ENCODE peak calls at places on chromosomes 5 and 9, in four cellular contexts. F is IMR-90, K is endothelial cell of umbilical vein, R is K562. C is an unnamed sample.

GRCh38 chr5:9716838-9717281 is 86.7 kb upstream of the TAS2R1 start:
- DNase-seq in F (peak; percentile 96), R (no peak), K (no peak), C (no peak)

GRCh38 chr9:86281577-86282076 is 711 bp downstream of the ISCA1 start:
- DNase-seq in F (no peak), K (no peak), R (no peak), C (no peak)

GRCh38 chr9:98009437-98009836 is 26.3 kb downstream of the ANP32B start:
- DNase-seq in R (no peak), K (no peak), F (no peak), C (no peak)

GRCh38 chr5:39376293-39376714 is 12.0 kb upstream of the C9 start:
- DNase-seq in R (peak; percentile 69), F (peak; percentile 48), K (peak; percentile 72), C (no peak)

GRCh38 chr5:56139978-56140562 is 93.1 kb downstream of the ANKRD55 start:
- DNase-seq in R (no peak), F (no peak), K (peak; percentile 90), C (no peak)

GRCh38 chr9:117076571-117077300 is 338.1 kb downstream of the ASTN2 start:
- DNase-seq in F (no peak), K (no peak), R (no peak), C (no peak)

GRCh38 chr9:108161520-108161919 is 672.0 kb upstream of the KLF4 start:
- DNase-seq in R (no peak), F (no peak), K (no peak), C (no peak)

GRCh38 chr9:71683598-71684235 is 84.6 kb downstream of the CEMIP2 start:
- DNase-seq in K (no peak), R (no peak), F (peak; percentile 61), C (peak; percentile 56)

GRCh38 chr5:76270214-76270613 is 132.9 kb upstream of the IQGAP2 start:
- DNase-seq in K (no peak), F (peak; percentile 4), R (no peak), C (no peak)

GRCh38 chr5:77376624-77377023 is 115.5 kb downstream of the WDR41 start:
- DNase-seq in K (no peak), F (no peak), R (no peak), C (no peak)

GRCh38 chr5:103258957-103259704 is 568 bp downstream of the MACIR start:
- DNase-seq in R (peak; percentile 71), F (peak; percentile 19), K (peak; percentile 66), C (no peak)

GRCh38 chr5:119694284-119694683 is 64.9 kb downstream of the FAM170A start:
- DNase-seq in F (no peak), K (no peak), R (no peak), C (no peak)

GRCh38 chr5:15844253-15844652 is 335.3 kb downstream of the MARCHF11 start:
- DNase-seq in K (no peak), R (no peak), F (no peak), C (no peak)

GRCh38 chr5:34016750-34017149 is 8.9 kb upstream of the AMACR start:
- DNase-seq in R (no peak), K (no peak), F (no peak), C (no peak)

GRCh38 chr9:110027624-110028023 is 180.3 kb downstream of the C9orf152 start:
- DNase-seq in K (peak; percentile 94), R (no peak), F (peak; percentile 78), C (no peak)

GRCh38 chr5:150578781-150579461 is 61.5 kb upstream of the SYNPO start:
- DNase-seq in K (no peak), R (no peak), F (no peak), C (no peak)

GRCh38 chr5:102090770-102091169 is 205.3 kb downstream of the SLCO4C1 start:
- DNase-seq in K (no peak), F (no peak), R (peak; percentile 4), C (no peak)

GRCh38 chr9:134428559-134428958 is 102.3 kb downstream of the RXRA start:
- DNase-seq in R (no peak), F (no peak), K (no peak), C (no peak)

GRCh38 chr9:131045300-131046092 is 36.5 kb downstream of the LAMC3 start:
- DNase-seq in K (peak; percentile 21), F (no peak), R (peak; percentile 92), C (no peak)

GRCh38 chr5:124824637-124825158 is 78.3 kb upstream of the ZNF608 start:
- DNase-seq in F (peak; percentile 85), R (no peak), K (peak; percentile 87), C (no peak)

GRCh38 chr9:16509946-16510504 is 360.4 kb downstream of the BNC2 start:
- DNase-seq in R (no peak), K (peak; percentile 86), F (peak; percentile 81), C (no peak)

DNA sequence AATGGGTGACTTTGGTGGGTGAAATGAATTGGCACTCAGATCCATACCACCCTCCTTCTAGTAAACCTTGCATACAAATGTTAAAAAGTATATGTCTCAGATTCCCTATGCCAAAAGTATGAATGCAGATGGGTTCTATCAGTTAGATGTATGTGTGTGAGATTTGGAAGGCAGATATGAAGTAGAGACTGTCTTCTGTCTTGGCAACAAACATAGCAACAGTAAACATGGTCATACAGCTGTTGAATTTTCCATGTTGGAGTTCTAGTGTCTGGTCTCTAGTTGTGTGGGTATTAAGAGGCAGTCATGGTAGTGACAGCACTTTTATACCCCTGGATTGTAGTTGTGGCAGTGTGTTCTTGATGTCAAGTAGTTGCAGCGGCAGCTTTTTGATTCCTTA is 125.6 kb upstream of the PITX1 start:
- DNase-seq in F (no peak), K (no peak), R (no peak), C (no peak)
- H3K9me1 ChIP-seq in F (no peaks in the 10 kb centered on the region), K (no peaks in the 10 kb centered on the region), R (no peaks in the 10 kb centered on the region), C (no peaks in the 10 kb centered on the region)

DNA sequence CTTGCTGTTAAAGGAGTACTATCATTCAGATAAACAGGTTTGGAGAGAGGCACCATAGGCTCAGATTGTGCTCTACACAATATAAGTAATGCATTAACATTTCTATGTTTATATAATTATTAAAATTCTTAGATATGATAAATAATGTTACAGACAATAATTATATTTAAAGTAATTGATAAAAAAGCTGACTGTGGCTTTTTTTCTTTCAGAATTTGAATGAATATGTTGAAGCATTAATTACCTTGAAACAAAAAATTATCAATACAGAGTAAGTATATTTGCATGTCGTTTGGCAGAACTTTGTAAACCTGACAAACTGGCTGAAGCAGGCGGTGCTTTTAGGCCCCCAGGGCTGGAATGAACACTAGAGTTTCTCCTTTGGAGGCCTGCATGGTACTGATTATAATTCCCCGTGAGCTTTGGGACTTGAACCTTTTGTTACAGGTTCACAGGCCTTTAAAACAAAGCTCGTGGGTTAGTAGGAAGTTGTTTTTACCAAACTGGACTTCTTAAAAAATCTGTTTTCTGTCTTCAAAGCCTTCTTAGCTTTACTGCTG is 13.8 kb downstream of the ICE1 start:
- DNase-seq in F (no peak), R (no peak), K (no peak), C (no peak)
- H3K4me2 ChIP-seq in F (no peak overlapping the region), R (no peak overlapping the region), K (no peak overlapping the region), C (no peak overlapping the region)

GRCh38 chr9:26800322-26800721 is 92.3 kb downstream of the CAAP1 start:
- DNase-seq in R (no peak), K (no peak), F (no peak), C (no peak)
- H3K9me1 ChIP-seq in R (no peaks in the 10 kb centered on the region), K (no peaks in the 10 kb centered on the region), F (no peaks in the 10 kb centered on the region), C (no peaks in the 10 kb centered on the region)

GRCh38 chr9:21935631-21936030 is 58.6 kb downstream of the CDKN2A start:
- DNase-seq in K (no peak), F (no peak), R (no peak), C (no peak)
- H3K4me2 ChIP-seq in K (no peak overlapping the region), F (no peak overlapping the region), R (no peak overlapping the region), C (no peak overlapping the region)

DNA sequence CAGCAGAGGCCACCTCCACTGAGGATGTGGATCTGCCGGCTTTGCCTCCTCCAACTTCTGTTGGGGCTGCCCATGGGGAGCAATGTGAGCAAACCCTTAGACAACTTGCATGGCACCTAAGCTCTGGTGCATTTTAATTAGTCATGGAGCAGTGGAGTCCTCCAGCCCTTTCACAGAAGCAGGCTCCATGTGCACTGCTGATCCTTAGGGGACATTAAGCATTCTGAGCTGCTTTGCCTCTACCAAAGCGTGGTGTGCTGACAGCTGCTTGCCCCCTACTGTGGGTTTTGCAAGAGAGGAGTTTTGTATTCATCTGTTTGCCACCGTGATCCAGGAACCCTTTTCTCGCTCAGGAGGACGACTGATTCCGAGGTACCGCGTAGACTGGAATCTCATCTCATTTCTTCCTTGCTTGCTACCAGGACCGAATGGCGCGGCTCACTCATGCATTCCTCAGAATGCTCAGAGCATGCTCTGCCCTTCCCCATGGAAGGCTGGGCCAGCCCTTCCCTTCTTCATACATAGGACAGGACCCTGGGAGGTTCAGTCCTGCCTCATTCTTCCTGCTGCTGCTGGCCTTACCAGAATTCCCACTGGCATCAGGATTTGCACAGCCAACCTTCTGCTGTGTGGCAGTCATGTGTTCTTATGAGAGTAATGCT is 432.5 kb downstream of the GADD45G start:
- DNase-seq in K (no peak), F (no peak), R (no peak), C (no peak)
- H3K9me1 ChIP-seq in K (no peaks in the 10 kb centered on the region), F (no peaks in the 10 kb centered on the region), R (no peaks in the 10 kb centered on the region), C (no peaks in the 10 kb centered on the region)

DNA sequence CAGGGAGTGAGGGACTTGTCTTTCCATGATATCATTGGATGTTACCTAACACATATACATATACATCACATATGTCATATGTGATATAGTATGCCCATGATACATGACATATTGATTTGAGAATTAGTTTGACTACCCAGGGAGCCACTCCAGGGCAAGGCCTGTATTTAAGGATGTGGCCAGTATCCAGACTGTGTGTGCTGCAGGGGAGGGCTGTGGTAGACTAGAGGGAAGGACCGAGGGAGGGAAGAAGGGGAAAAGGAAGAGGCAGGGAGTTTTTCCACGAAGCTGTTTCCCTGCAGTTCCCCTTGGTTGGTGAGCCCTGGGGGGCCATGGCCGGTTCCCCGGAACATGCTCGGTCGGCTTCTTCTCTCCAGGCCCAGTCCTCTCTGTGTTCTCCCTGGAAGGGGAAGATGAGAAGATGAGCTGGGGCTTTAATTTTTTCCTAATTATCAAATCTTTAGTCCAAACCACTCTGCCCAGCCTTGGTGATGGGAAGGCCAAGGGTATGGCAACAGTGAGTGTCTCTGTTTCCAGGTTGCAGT is 48.7 kb downstream of the NSUN2 start:
- DNase-seq in K (no peak), R (no peak), F (no peak), C (no peak)
- H3K4me2 ChIP-seq in K (no peak overlapping the region), R (no peak overlapping the region), F (no peak overlapping the region), C (no peak overlapping the region)

GRCh38 chr5:159503236-159503635 is 172.9 kb upstream of the IL12B start:
- DNase-seq in R (no peak), K (no peak), F (no peak), C (no peak)
- H3K9me1 ChIP-seq in R (no peaks in the 10 kb centered on the region), K (no peaks in the 10 kb centered on the region), F (peaks cover 6% of the 10 kb centered on the region), C (no peaks in the 10 kb centered on the region)

GRCh38 chr9:132773093-132773492 is 102.8 kb downstream of the GTF3C4 start:
- DNase-seq in K (no peak), F (no peak), R (no peak), C (no peak)

GRCh38 chr9:132770775-132771310 is 100.6 kb downstream of the GTF3C4 start:
- DNase-seq in K (no peak), R (no peak), F (no peak), C (no peak)

GRCh38 chr9:132773764-132774339 is 103.6 kb downstream of the GTF3C4 start:
- DNase-seq in R (no peak), K (no peak), F (no peak), C (no peak)

GRCh38 chr9:132768932-132769894 is 98.9 kb downstream of the GTF3C4 start:
- DNase-seq in K (peak; percentile 68), F (peak; percentile 25), R (peak; percentile 50), C (no peak)

GRCh38 chr9:132769895-132770774 is 99.9 kb downstream of the GTF3C4 start:
- DNase-seq in K (peak; percentile 52), F (peak; percentile 51), R (no peak), C (no peak)
- H3K4me2 ChIP-seq in K (peak overlapping the region; percentile 93), F (peak overlapping the region; percentile 82), R (peak overlapping the region; percentile 80), C (peak overlapping the region; percentile 98)

C was measured in keratinocyte.